ENCODE peak calls at places on chromosomes 3 and 15, in five cellular contexts. One of them, this sample, is unnamed.

GRCh38 chr3:43674345-43675085 is 16.2 kb upstream of the ABHD5 start:
- DNase-seq in mesendoderm: no peak
- DNase-seq in A549: no peak
- DNase-seq in MM.1S: no peak
- DNase-seq in GM23248: no peak
- DNase-seq in this sample: no peak

GRCh38 chr3:169886671-169887070 is 16.9 kb upstream of the LRRC31 start:
- DNase-seq in GM23248: peak
- DNase-seq in mesendoderm: no peak
- DNase-seq in MM.1S: no peak
- DNase-seq in A549: no peak
- DNase-seq in this sample: no peak

GRCh38 chr15:42128476-42128875 is 28.0 kb downstream of the PLA2G4F start:
- DNase-seq in A549: no peak
- DNase-seq in MM.1S: no peak
- DNase-seq in GM23248: no peak
- DNase-seq in mesendoderm: no peak
- DNase-seq in this sample: no peak

GRCh38 chr15:80179025-80179759 is 26.4 kb downstream of the FAH start:
- DNase-seq in MM.1S: no peak
- DNase-seq in A549: peak
- DNase-seq in GM23248: peak
- DNase-seq in mesendoderm: no peak
- DNase-seq in this sample: no peak

GRCh38 chr3:127446756-127447155 is 143.8 kb downstream of the TPRA1 start:
- DNase-seq in GM23248: no peak
- DNase-seq in A549: no peak
- DNase-seq in MM.1S: no peak
- DNase-seq in mesendoderm: no peak
- DNase-seq in this sample: no peak

GRCh38 chr15:85854345-85855097 is 59.8 kb upstream of the KLHL25 start:
- DNase-seq in GM23248: peak
- DNase-seq in MM.1S: peak
- DNase-seq in mesendoderm: peak
- DNase-seq in A549: peak
- DNase-seq in this sample: peak

GRCh38 chr3:137990427-137990826 is 19.5 kb upstream of the CLDN18 start:
- DNase-seq in MM.1S: no peak
- DNase-seq in GM23248: no peak
- DNase-seq in A549: no peak
- DNase-seq in mesendoderm: no peak
- DNase-seq in this sample: no peak

GRCh38 chr3:178041931-178042330 is 494.3 kb upstream of the KCNMB2 start:
- DNase-seq in A549: no peak
- DNase-seq in GM23248: no peak
- DNase-seq in MM.1S: no peak
- DNase-seq in mesendoderm: no peak
- DNase-seq in this sample: no peak

GRCh38 chr3:147419062-147419701 is 10.0 kb downstream of the ZIC1 start:
- DNase-seq in mesendoderm: peak
- DNase-seq in GM23248: peak
- DNase-seq in MM.1S: peak
- DNase-seq in A549: no peak
- DNase-seq in this sample: peak

GRCh38 chr15:68843425-68844311 is 23.0 kb upstream of the ANP32A start:
- DNase-seq in GM23248: peak
- DNase-seq in A549: no peak
- DNase-seq in MM.1S: peak
- DNase-seq in mesendoderm: peak
- DNase-seq in this sample: peak

GRCh38 chr3:140292154-140292553 is 357.2 kb downstream of the CLSTN2 start:
- DNase-seq in mesendoderm: no peak
- DNase-seq in GM23248: peak
- DNase-seq in MM.1S: no peak
- DNase-seq in A549: no peak
- DNase-seq in this sample: no peak

GRCh38 chr3:8103954-8104353 is 397.7 kb upstream of the LMCD1 start:
- DNase-seq in A549: no peak
- DNase-seq in mesendoderm: no peak
- DNase-seq in MM.1S: no peak
- DNase-seq in GM23248: no peak
- DNase-seq in this sample: no peak
- H3K4me2 ChIP-seq in A549: no peak
- H3K4me2 ChIP-seq in mesendoderm: no peak
- H3K4me2 ChIP-seq in MM.1S: no peak
- H3K4me2 ChIP-seq in GM23248: no peak
- H3K4me2 ChIP-seq in this sample: no peak

DNA sequence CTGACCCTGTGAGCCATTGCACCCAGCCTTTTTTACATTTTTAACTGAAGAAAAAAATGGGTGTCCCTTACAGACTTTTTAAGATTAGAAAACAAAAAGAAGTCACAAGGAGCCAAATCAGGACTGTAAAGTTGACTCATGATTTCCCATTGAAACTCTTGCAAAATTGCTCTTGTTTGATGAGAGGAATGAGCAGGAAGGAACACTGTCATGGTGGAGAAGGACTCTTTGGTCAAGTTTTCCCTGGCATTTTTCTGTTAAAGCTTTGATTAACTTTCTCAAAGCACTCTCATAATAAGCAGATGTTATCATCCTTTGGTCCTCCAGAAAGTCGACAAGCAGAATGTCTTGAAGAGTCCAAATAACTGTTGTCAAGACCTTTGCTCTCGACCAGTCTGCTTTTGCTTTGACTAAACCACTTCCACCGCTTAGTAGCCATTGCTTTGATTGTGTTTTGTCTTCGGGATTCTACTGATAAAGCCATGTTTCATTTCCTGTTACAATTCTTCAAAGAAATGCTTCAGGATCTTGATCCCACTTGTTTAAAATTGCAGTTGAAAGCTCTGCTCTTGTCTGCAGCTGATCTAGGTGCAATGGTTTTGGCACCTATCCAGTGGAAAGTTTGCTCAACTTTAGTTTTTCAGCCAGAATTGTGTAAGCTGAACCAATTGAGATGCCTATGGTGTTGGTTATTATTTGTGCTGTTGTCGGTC is 369.4 kb downstream of the MAGI1 start:
- DNase-seq in mesendoderm: no peak
- DNase-seq in GM23248: peak
- DNase-seq in MM.1S: no peak
- DNase-seq in A549: no peak
- DNase-seq in this sample: peak
- H3K4me2 ChIP-seq in mesendoderm: no peak
- H3K4me2 ChIP-seq in GM23248: no peak
- H3K4me2 ChIP-seq in MM.1S: no peak
- H3K4me2 ChIP-seq in A549: peak
- H3K4me2 ChIP-seq in this sample: no peak

DNA sequence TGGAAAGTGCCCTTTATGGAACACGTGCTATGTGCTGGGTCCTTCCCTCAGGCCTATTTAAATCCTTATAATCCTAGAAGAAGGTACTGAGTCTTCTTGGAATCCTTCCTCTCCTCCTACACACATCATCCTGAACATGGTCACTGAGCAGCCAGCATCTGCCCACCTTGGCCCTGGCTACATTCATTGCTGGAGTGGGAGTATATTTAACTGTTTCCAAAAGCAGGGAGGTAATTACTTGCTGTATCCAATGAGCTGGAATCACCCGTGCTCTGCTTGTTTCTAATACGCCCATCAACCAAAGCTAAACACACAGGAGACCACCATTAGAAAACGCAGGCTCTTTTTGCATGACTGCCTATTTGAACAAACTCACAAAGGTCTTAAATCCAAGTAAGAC is 122.2 kb downstream of the RORA start:
- DNase-seq in GM23248: no peak
- DNase-seq in A549: no peak
- DNase-seq in MM.1S: no peak
- DNase-seq in mesendoderm: no peak
- DNase-seq in this sample: no peak
- H3K4me2 ChIP-seq in GM23248: no peak
- H3K4me2 ChIP-seq in A549: no peak
- H3K4me2 ChIP-seq in MM.1S: no peak
- H3K4me2 ChIP-seq in mesendoderm: no peak
- H3K4me2 ChIP-seq in this sample: no peak

DNA sequence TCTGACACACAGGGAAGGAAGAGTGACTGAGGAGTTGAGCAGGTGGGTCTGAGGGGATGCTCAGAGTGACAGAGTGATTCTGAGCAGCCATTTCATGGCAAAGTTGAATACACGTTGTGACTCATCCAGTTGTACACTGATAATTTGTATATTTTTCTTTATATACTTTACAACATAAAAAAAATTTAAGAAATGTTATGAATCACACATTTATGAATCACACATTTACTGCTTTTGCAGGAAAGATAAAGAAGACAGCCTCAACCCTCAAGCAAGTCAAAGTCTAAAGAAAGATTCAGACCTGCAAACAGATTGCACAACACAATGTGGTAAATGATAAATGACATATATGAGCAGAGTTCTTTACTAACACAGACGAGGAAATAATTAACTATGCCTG is 21.0 kb upstream of the CHMP2B start:
- DNase-seq in A549: peak
- DNase-seq in mesendoderm: no peak
- DNase-seq in GM23248: peak
- DNase-seq in MM.1S: no peak
- DNase-seq in this sample: peak
- H3K4me2 ChIP-seq in A549: peak
- H3K4me2 ChIP-seq in mesendoderm: no peak
- H3K4me2 ChIP-seq in GM23248: peak
- H3K4me2 ChIP-seq in MM.1S: no peak
- H3K4me2 ChIP-seq in this sample: peak

DNA sequence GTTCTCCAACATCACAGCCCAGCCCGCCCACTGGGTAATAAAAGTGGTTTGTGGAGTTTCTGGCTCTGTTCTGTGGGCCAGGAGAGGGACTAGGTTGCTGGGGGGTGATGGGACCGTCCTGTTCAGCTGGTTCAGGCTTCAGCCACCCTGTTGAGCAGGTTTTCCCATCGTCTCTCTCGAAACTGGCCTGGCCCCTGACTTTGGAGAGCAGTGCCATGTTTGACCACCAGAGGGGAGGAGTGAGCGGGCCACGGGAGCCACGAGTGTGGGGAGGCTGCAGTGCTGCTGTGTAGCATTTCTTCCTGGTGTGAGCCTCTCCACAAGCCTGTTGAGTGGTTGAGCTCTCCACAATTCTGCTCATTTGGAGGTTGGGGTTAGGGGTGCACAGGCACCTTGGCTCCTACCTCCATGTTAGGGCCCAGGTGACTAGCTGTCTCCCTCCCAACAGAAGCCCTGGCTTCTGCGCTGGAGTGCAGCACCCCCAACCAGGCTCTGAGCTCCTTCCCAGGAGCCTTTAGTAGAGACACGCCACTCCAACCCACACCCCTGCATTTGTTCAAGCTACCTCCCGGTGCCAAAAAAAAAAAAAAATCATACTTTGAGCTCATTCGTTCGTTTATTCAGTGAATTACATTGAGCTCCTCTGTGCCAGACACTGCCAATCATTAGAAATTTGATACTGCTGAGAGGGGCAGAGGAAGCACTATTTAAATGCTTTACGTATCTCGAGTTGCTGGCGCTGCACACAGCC is 13.9 kb downstream of the SPINT1 start:
- DNase-seq in mesendoderm: peak
- DNase-seq in MM.1S: peak
- DNase-seq in GM23248: peak
- DNase-seq in A549: peak
- DNase-seq in this sample: peak
- H3K4me2 ChIP-seq in mesendoderm: no peak
- H3K4me2 ChIP-seq in MM.1S: no peak
- H3K4me2 ChIP-seq in GM23248: no peak
- H3K4me2 ChIP-seq in A549: peak
- H3K4me2 ChIP-seq in this sample: no peak

DNA sequence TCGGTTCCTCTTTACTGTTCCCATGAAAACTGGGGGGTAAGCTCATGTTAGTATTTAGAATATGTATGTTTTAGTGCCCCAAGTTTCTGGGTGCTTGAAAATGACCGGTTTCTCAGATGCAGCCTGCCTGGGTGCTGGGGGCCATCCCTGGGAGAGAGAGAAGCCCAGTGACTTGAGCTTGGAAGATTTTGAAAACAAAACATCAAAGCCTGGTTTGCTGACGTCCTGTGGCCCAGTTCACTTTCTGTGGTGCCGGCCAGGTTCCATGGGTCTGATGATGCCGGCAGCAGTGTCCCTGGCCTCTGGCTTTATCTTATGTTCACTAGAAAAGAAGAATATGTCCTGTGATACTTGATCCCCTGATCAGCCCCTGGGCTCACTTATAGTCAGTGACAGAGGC is 17.1 kb downstream of the APBA2 start:
- DNase-seq in GM23248: no peak
- DNase-seq in mesendoderm: no peak
- DNase-seq in MM.1S: no peak
- DNase-seq in A549: no peak
- DNase-seq in this sample: no peak
- H3K4me2 ChIP-seq in GM23248: no peak
- H3K4me2 ChIP-seq in mesendoderm: no peak
- H3K4me2 ChIP-seq in MM.1S: no peak
- H3K4me2 ChIP-seq in A549: no peak
- H3K4me2 ChIP-seq in this sample: no peak

DNA sequence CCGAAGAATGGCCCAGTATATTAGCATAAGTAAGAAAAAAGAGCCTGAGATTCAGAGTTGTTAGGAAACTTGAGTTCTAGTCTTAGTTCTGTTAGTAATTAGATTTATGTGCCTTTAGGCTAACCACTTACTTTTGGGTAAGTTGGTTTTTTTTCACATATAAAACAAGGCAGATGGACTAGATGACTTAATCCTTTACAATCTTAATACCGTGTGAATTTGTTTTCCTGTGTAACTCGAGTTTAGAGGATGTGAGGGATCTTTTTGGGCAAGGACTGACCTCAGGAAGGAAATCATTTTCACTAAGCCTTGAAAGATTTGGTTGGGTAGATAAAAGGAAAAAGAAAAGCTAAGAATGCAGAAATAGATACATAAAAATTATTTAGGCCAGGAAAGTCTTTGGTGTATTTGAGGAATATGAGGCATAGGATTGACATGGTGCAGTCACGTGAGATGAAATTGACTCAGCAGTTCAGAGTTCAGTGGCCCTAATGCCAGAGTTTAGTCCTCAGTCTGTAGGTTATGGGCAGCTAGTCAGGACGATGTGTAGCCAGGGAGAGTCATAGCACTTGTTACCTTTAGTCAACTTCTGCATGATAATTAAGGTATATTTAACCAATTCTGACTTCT is 34.6 kb downstream of the PAK2 start:
- DNase-seq in mesendoderm: no peak
- DNase-seq in GM23248: peak
- DNase-seq in A549: no peak
- DNase-seq in MM.1S: no peak
- DNase-seq in this sample: peak
- H3K4me2 ChIP-seq in mesendoderm: no peak
- H3K4me2 ChIP-seq in GM23248: peak
- H3K4me2 ChIP-seq in A549: no peak
- H3K4me2 ChIP-seq in MM.1S: no peak
- H3K4me2 ChIP-seq in this sample: no peak